ENCODE peak calls at places on chromosomes 4 and X, in four cellular contexts. K is effector memory CD4-positive, alpha-beta T cell; Q is gastrocnemius medialis; A is uterus. E is an unnamed sample. For H3K4me1, the result is how much of the 10 kb centered on the place peaks cover.

GRCh38 chrX:134990475-134991473 is at the start of gene SMIM10:
- DNase-seq in Q (peak), K (no peak), A (peak), E (peak)

GRCh38 chr4:176149680-176150079 is 45.7 kb downstream of the SPATA4 start:
- DNase-seq in K (no peak), Q (no peak), A (no peak), E (no peak)

GRCh38 chr4:41881931-41882621 is 53.2 kb upstream of the TMEM33 start:
- DNase-seq in Q (no peak), A (no peak), K (no peak), E (no peak)

GRCh38 chrX:85111347-85111746 is 107.7 kb downstream of the APOOL start:
- DNase-seq in A (no peak), K (no peak), Q (no peak), E (no peak)

GRCh38 chr4:52946811-52947210 is 84.7 kb downstream of the RASL11B start:
- DNase-seq in Q (peak), A (no peak), K (no peak), E (peak)

GRCh38 chr4:92618968-92619367 is 315.2 kb downstream of the GRID2 start:
- DNase-seq in Q (no peak), A (no peak), K (no peak), E (no peak)

GRCh38 chr4:71133491-71133890 is 140.0 kb downstream of the DCK start:
- DNase-seq in A (no peak), K (no peak), Q (no peak), E (no peak)

GRCh38 chr4:121277194-121278105 is 103.4 kb downstream of the QRFPR start:
- DNase-seq in Q (no peak), A (no peak), K (no peak), E (no peak)

GRCh38 chrX:94288325-94288724 is 614.3 kb downstream of the FAM133A start:
- DNase-seq in K (no peak), A (no peak), Q (no peak), E (no peak)

GRCh38 chr4:158280856-158281255 is 70.6 kb downstream of the TMEM144 start:
- DNase-seq in Q (no peak), A (no peak), K (no peak), E (no peak)

GRCh38 chr4:67558493-67558892 is at the start of gene STAP1:
- DNase-seq in K (no peak), A (no peak), Q (no peak), E (no peak)

GRCh38 chr4:36243355-36244256 is 708 bp downstream of the ARAP2 start:
- DNase-seq in A (peak), K (peak), Q (no peak), E (peak)

GRCh38 chr4:134663742-134664141 is 462.2 kb upstream of the PABPC4L start:
- DNase-seq in Q (no peak), A (no peak), K (no peak), E (no peak)

GRCh38 chr4:174702974-174703478 is 126.0 kb downstream of the GLRA3 start:
- DNase-seq in A (no peak), K (no peak), Q (no peak), E (no peak)

GRCh38 chrX:148499638-148500427 is 584 bp upstream of the AFF2 start:
- DNase-seq in A (no peak), Q (no peak), K (no peak), E (no peak)

GRCh38 chrX:69063486-69063885 is 101.8 kb downstream of the PJA1 start:
- DNase-seq in K (no peak), A (no peak), Q (no peak), E (no peak)

GRCh38 chr4:56450342-56450741 is 14.3 kb downstream of the PAICS start:
- DNase-seq in Q (no peak), K (no peak), A (no peak), E (no peak)

GRCh38 chrX:154730271-154730883 is 20.5 kb downstream of the GAB3 start:
- DNase-seq in K (no peak), A (peak), Q (no peak), E (peak)

GRCh38 chr4:86400216-86400615 is 40.4 kb upstream of the MAPK10 start:
- DNase-seq in K (no peak), A (no peak), Q (no peak), E (no peak)

GRCh38 chrX:10034740-10035260 is 67.6 kb downstream of the CLDN34 start:
- DNase-seq in Q (no peak), K (no peak), A (no peak), E (no peak)

GRCh38 chrX:132217203-132218073 is 1.8 kb downstream of the RAP2C start:
- DNase-seq in Q (peak), A (peak), K (peak), E (peak)

GRCh38 chrX:136214551-136214950 is 36.6 kb downstream of the MAP7D3 start:
- DNase-seq in A (no peak), Q (no peak), K (no peak), E (no peak)

GRCh38 chr4:146192060-146192459 is 16.5 kb downstream of the LSM6 start:
- DNase-seq in K (no peak), A (no peak), Q (peak), E (no peak)

GRCh38 chr4:182261651-182262223 is 18.5 kb downstream of the TENM3 start:
- DNase-seq in Q (no peak), A (no peak), K (no peak), E (no peak)

GRCh38 chr4:98627883-98628282 is 30.5 kb downstream of the TSPAN5 start:
- DNase-seq in A (no peak), K (no peak), Q (no peak), E (no peak)

GRCh38 chr4:5798447-5798846 is 87.4 kb downstream of the EVC start:
- DNase-seq in A (no peak), K (no peak), Q (no peak), E (peak)

GRCh38 chr4:117678861-117679260 is 355.4 kb upstream of the NDST3 start:
- DNase-seq in A (no peak), K (no peak), Q (no peak), E (no peak)

GRCh38 chr4:84952004-84952403 is 14.5 kb downstream of the WDFY3 start:
- DNase-seq in A (no peak), Q (peak), K (no peak), E (no peak)

GRCh38 chrX:134718329-134719317 is 60.4 kb upstream of the PLAC1 start:
- DNase-seq in Q (peak), K (no peak), A (peak), E (peak)

GRCh38 chr4:185119927-185120630 is 23.0 kb upstream of the SLC25A4 start:
- DNase-seq in K (no peak), A (no peak), Q (no peak), E (no peak)

GRCh38 chr4:66911898-66912297 is 633.4 kb downstream of the CENPC start:
- DNase-seq in K (no peak), A (no peak), Q (no peak), E (no peak)

GRCh38 chr4:124018383-124019317 is 622.1 kb downstream of the SPRY1 start:
- DNase-seq in K (no peak), Q (peak), A (peak), E (peak)

GRCh38 chrX:121958886-121959285 is 911.5 kb downstream of the GLUD2 start:
- DNase-seq in K (no peak), A (no peak), Q (no peak), E (no peak)

GRCh38 chr4:18593297-18594002 is 571.9 kb upstream of the LCORL start:
- DNase-seq in K (peak), A (peak), Q (no peak), E (no peak)

GRCh38 chr4:1971456-1972200 is 37.1 kb downstream of the NELFA start:
- DNase-seq in A (no peak), Q (no peak), K (no peak), E (no peak)

GRCh38 chr4:98446499-98447375 is 185.6 kb downstream of the RAP1GDS1 start:
- DNase-seq in K (peak), A (no peak), Q (no peak), E (no peak)

GRCh38 chr4:174018236-174018635 is 265.2 kb downstream of the FBXO8 start:
- DNase-seq in A (no peak), Q (no peak), K (no peak), E (no peak)

GRCh38 chrX:39550795-39551361 is 546.9 kb downstream of the BCOR start:
- DNase-seq in A (no peak), K (no peak), Q (no peak), E (no peak)

GRCh38 chrX:1389993-1390285 is 2.0 kb downstream of the SLC25A6 start:
- DNase-seq in A (no peak), K (no peak), Q (no peak), E (no peak)

DNA sequence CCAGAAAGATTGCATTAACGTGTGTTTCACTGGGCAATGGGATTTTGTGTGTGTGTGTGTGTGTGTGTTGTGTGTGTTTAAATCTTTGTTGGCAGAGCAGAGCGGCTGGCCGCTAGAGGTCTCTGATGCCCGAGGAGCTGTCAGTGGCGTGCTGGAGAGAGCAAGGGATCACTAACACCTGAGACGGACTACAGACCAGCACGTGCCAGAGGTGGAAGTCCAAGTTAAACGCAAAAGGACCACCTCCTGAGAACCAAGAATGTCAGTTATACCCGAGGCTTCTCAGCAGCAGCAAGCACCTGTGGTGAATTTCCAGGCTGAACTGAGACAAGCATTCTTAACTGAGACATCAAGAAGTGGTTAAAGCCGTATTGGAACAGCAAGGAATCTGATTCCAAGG is 9.0 kb upstream of the SLC25A14 start:
- DNase-seq in K (no peak), Q (no peak), A (no peak), E (peak)
- H3K4me1 ChIP-seq in K (under half), Q (under half), A (under half), E (under half)

GRCh38 chrX:49858341-49858740 is 20.9 kb upstream of the USP27X start:
- DNase-seq in Q (no peak), A (no peak), K (no peak), E (no peak)
- H3K4me1 ChIP-seq in Q (under half), A (under half), K (under half), E (under half)

DNA sequence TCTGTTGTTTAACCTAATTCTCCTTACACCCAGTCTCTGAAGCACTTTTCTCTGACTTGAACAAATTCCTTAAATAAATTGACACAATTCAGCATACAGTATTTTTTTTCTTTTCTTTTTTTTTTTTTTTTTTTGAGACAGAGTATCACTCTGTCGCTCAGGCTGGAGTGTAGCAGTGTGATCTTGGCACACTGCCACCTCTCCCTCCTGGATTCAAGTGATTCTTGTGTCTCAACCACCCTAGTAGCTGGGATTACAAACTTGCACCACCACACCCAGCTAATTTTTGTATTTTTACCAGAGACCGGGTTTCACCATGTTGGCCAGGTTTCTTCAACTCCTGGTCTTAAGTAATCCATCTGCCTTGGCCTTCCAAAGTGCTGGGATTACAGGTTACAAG is 1498.1 kb upstream of the PCDH10 start:
- DNase-seq in K (no peak), Q (no peak), A (no peak), E (no peak)
- H3K4me1 ChIP-seq in K (under half), Q (under half), A (under half), E (under half)

GRCh38 chr4:7074423-7074822 is 6.6 kb upstream of the GRPEL1 start:
- DNase-seq in K (no peak), Q (peak), A (no peak), E (no peak)

GRCh38 chr4:7073526-7074390 is 5.9 kb upstream of the GRPEL1 start:
- DNase-seq in K (no peak), Q (no peak), A (no peak), E (peak)

GRCh38 chr4:7075962-7076693 is 8.3 kb upstream of the GRPEL1 start:
- DNase-seq in K (no peak), Q (no peak), A (no peak), E (no peak)

GRCh38 chr4:7070729-7071511 is 3.1 kb upstream of the GRPEL1 start:
- DNase-seq in Q (peak), A (peak), K (peak), E (peak)

DNA sequence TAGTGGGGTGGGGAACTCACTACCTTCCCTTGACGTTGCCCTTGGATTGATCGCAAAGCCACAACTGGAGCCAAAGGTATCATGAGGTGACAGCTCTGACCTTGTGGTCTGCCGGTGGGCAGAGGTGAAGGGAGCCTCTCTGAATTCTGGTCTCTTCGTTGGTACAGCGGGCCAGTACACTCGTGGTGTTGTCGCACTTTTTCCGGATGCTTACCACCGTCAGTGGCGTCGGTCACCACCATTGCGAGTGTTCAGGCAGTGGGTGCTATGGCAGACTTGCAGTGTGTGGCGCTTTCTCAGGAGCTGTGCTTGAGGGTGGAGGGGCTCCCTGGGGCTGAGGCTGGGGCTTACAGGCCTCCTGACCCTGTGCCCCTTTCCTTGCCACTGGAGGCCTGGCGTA is 5.2 kb upstream of the GRPEL1 start:
- DNase-seq in A (no peak), Q (no peak), K (no peak), E (no peak)
- H3K4me1 ChIP-seq in A (under half), Q (under half), K (under half), E (under half)

DNA sequence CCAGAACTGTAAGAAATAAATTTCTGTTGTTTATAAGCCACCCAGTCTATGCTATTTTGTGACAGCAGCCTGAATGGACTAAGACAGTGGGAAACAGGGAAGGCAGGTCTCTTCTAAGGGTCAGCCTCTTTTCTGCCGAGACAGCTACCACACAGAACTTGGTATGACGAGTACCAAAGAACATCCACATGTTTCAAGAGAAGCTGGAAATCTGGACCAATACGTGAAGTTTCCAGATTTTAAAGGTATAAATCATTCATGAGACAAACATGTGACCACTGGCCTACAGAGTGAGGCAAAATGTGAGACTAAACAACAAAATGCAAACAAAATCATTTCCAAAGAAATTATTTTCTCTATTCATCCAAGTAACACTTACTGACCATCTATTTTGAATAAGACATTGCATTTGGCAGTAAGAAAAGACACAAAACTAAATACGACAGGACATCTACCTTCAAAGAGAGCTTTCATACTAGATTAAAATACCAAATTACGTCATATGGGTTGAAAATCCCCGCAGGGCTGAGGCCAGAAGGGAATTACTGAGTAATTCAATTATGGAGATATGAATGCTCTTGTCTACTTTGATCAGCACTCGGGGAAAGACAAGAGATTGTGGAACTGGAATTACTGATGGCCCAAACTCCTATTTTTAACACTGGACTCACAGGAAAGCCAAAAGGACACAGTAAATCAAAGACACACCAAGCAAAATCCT is 7.2 kb downstream of the SCARB2 start:
- DNase-seq in Q (no peak), K (no peak), A (peak), E (no peak)
- H3K4me1 ChIP-seq in Q (half or more), K (under half), A (under half), E (half or more)